ENCODE peak calls at places on chromosomes 1 and 21, in eight cellular contexts. D is H9, G is A549, P is foreskin fibroblast, F is nephron progenitor cell, E is brain microvascular endothelial cell, K is adrenal gland, L is fibroblast of pulmonary artery. S is an unnamed sample.

GRCh38 chr1:214970016-214970415 is 112.5 kb upstream of the KCNK2 start:
- DNase-seq in D (no peak), G (no peak), P (no peak), F (no peak), E (no peak), K (no peak), L (no peak), S (no peak)

GRCh38 chr1:75986478-75986877 is 54.3 kb upstream of the ASB17 start:
- DNase-seq in D (no peak), G (no peak), P (peak), F (no peak), E (no peak), K (no peak), L (peak), S (no peak)

GRCh38 chr1:93584238-93585003 is 97.2 kb downstream of the BCAR3 start:
- DNase-seq in D (no peak), G (no peak), P (peak), F (no peak), E (no peak), K (peak), L (no peak), S (no peak)

GRCh38 chr1:214261206-214262123 is 19.5 kb upstream of the SMYD2 start:
- DNase-seq in D (peak), G (peak), P (peak), F (peak), E (peak), K (peak), L (peak), S (no peak)

GRCh38 chr1:43766818-43767525 is 59.6 kb downstream of the ST3GAL3 start:
- DNase-seq in D (peak), G (no peak), P (no peak), F (no peak), E (no peak), K (no peak), L (no peak), S (no peak)

GRCh38 chr1:43451701-43452532 is 1.8 kb downstream of the HYI start:
- DNase-seq in D (no peak), G (no peak), P (no peak), F (no peak), E (no peak), K (no peak), L (no peak), S (no peak)

GRCh38 chr21:31366825-31367224 is 22.8 kb upstream of the TIAM1 start:
- DNase-seq in D (no peak), G (peak), P (peak), F (no peak), E (peak), K (no peak), L (peak), S (no peak)

GRCh38 chr1:172948457-172948856 is 102.3 kb downstream of the TNFSF18 start:
- DNase-seq in D (no peak), G (peak), P (peak), F (no peak), E (peak), K (no peak), L (peak), S (no peak)

GRCh38 chr1:9234223-9235122 is at the start of gene H6PD:
- DNase-seq in D (peak), G (peak), P (peak), F (peak), E (peak), K (peak), L (peak), S (peak)

GRCh38 chr1:79364896-79365295 is 358.4 kb upstream of the ADGRL4 start:
- DNase-seq in D (no peak), G (no peak), P (peak), F (no peak), E (no peak), K (no peak), L (peak), S (no peak)

GRCh38 chr1:210342986-210343780 is 14.5 kb downstream of the HHAT start:
- DNase-seq in D (no peak), G (no peak), P (peak), F (no peak), E (no peak), K (no peak), L (no peak), S (no peak)

GRCh38 chr1:226687476-226687875 is 51.6 kb downstream of the ITPKB start:
- DNase-seq in D (no peak), G (no peak), P (no peak), F (no peak), E (no peak), K (no peak), L (no peak), S (no peak)

GRCh38 chr1:62953643-62954042 is 169.7 kb downstream of the ATG4C start:
- DNase-seq in D (no peak), G (no peak), P (no peak), F (no peak), E (no peak), K (no peak), L (no peak), S (no peak)

GRCh38 chr1:34871443-34872132 is 12.0 kb upstream of the SMIM12 start:
- DNase-seq in D (no peak), G (no peak), P (no peak), F (no peak), E (no peak), K (no peak), L (no peak), S (no peak)

GRCh38 chr1:110426854-110427253 is 19.4 kb upstream of the LAMTOR5 start:
- DNase-seq in D (no peak), G (no peak), P (no peak), F (no peak), E (no peak), K (no peak), L (no peak), S (no peak)

GRCh38 chr1:4153571-4153970 is 253.5 kb upstream of the C1orf174 start:
- DNase-seq in D (no peak), G (no peak), P (no peak), F (no peak), E (no peak), K (no peak), L (no peak), S (no peak)
- TF ChIP-seq CTCF in D (no peak), G (no peak), P (no peak), F (no peak), E (no peak), K (no peak), L (no peak), S (no peak)

DNA sequence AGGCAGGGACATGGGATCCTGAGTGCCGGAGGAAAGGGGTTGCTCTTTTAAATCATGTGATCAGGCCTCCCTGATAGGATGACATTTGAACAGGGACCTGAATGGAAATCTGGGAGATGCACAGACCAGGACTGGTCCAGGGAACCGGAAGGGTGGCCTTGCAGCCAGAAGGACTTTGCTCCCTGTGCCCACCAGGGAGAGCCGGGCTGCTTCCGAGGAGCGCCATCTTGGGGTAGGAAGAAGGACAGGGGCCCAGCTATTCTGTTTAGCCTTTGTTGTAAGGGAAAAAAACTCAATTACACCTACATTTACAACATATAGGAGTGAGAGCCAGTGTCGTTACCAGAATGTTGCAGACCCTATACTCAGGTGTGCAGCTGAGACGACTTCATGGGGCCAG is 5.5 kb downstream of the KLHDC7A start:
- DNase-seq in D (peak), G (no peak), P (no peak), F (no peak), E (no peak), K (no peak), L (no peak), S (no peak)
- TF ChIP-seq CTCF in D (peak), G (no peak), P (no peak), F (peak), E (no peak), K (no peak), L (no peak), S (peak)

DNA sequence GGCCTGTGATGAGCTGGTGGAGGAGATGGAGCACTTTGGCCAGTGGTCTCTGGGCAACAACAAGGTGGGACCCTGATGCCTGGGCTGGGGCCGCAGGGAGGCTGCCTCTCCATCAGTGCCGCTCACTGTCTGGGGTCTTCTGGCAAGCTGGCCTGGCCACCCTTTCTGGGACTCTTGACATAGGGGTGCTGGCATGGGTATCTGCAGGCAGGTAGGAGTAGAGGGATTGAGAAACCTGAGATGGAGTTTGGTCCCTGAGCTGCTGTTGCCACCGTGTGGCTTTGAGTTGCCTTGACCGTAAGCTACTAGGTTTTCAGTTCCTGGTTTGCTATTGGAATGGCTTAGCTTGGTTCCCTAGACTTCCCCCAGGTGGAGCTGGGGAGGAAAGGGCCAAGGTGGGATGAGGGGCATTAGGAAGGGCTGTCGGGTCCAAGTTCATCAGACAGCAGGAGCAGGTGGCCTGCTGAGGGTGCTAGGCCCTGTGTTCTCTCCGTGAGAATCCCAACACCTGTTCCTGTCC is 13.2 kb upstream of the MFN2 start:
- DNase-seq in D (peak), G (peak), P (peak), F (no peak), E (no peak), K (peak), L (peak), S (no peak)
- TF ChIP-seq CTCF in D (peak), G (peak), P (peak), F (peak), E (peak), K (peak), L (peak), S (peak)

DNA sequence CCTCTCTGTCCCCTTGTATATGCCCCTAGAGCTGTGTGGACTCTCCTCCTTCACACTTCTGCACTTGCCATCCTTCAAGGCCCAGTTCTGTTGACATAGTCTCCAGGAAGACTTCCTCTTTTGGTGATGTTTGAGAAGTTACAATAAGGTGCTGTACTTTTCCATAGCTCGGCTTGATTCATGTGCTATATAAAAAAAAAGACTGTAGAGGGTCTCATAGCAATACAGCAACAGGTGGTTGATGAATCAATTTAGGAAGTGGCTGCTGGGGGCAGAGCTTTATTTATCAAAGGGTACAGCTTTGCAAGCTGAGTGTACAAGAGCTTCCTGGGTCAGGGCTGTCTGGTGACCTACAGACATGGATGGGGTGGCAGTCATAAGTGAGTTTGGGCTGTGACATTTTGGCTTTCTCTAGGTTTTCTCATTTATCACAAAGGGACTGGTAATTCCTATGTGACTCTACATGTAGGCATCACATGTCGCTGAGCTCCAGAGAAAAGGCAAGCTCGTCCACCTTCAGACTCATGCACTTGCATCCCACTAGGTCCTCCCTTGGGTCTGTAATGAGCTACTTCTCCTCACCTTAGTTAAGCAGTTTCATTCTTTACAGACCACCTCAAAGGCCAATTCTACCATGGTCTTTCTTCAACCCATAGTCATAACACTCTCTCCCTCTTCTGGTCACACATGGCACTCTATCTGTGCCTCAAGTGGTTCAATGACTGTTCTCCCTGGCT is 102.5 kb downstream of the RUNX1 start:
- DNase-seq in D (no peak), G (no peak), P (no peak), F (no peak), E (no peak), K (no peak), L (no peak), S (no peak)
- TF ChIP-seq CTCF in D (no peak), G (no peak), P (no peak), F (no peak), E (peak), K (no peak), L (no peak), S (no peak)

DNA sequence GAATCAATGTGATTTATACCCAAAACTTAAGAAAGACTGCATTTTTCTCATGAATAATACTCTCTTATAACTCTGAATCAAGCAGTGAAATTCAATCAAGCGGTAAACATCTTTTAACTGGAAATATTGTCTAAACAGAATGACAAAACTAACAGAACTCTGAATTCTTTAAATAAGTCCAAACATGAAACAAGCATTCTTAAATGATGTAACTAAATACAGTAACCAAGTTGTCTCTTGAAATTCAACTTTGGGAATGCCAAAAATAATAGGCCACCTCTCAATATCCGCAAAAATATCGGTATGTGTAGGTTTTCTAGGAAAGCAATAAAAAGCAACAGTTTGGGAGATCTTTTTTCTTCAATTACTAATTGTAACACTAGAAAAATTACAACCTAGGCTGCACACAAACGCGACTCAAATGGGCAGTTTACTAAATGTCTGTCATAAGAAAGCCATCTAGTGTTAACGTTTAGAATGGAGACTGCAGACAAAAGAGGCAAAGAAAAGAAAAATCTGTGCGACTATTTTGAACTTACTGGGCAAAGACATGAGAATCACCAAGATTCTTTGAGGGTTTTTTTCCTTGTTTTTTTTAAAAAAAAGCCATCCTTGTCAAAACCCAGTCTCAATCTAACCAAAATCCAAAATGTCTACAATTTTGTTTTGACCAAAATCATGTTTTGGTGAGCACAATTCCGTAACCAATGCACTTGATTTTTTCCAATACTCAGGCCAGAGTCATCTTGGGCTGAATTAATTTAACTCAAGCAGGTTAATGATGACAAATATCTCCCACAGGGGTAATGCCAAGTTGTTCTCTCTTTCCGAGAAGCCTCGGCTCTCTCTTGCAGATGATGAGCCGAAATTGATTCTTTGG is 1.4 kb downstream of the SIPA1L2 start:
- DNase-seq in D (no peak), G (peak), P (peak), F (no peak), E (no peak), K (no peak), L (peak), S (no peak)
- TF ChIP-seq CTCF in D (no peak), G (peak), P (peak), F (no peak), E (peak), K (peak), L (peak), S (peak)

GRCh38 chr1:229258031-229258850 is 12.7 kb upstream of the RAB4A start:
- DNase-seq in D (peak), G (peak), P (peak), F (peak), E (peak), K (peak), L (peak), S (peak)
- TF ChIP-seq CTCF in D (peak), G (peak), P (peak), F (peak), E (peak), K (peak), L (peak), S (peak)

GRCh38 chr1:39721664-39722063 is 17.0 kb upstream of the PPIE start:
- DNase-seq in D (no peak), G (no peak), P (no peak), F (no peak), E (no peak), K (no peak), L (no peak), S (no peak)

GRCh38 chr1:39722495-39722894 is 16.2 kb upstream of the PPIE start:
- DNase-seq in D (no peak), G (peak), P (peak), F (no peak), E (no peak), K (no peak), L (no peak), S (no peak)

GRCh38 chr1:39713557-39713956 is 22.3 kb upstream of the HPCAL4 start:
- DNase-seq in D (no peak), G (no peak), P (no peak), F (no peak), E (no peak), K (no peak), L (no peak), S (no peak)

GRCh38 chr1:39720094-39720999 is 18.3 kb upstream of the PPIE start:
- DNase-seq in D (no peak), G (peak), P (peak), F (no peak), E (peak), K (no peak), L (peak), S (no peak)

GRCh38 chr1:39717809-39718208 is 20.9 kb upstream of the PPIE start:
- DNase-seq in D (no peak), G (no peak), P (no peak), F (no peak), E (no peak), K (no peak), L (no peak), S (no peak)
- TF ChIP-seq CTCF in D (peak), G (no peak), P (no peak), F (peak), E (peak), K (no peak), L (no peak), S (no peak)

GRCh38 chr1:68051475-68051874 is 1.0 kb upstream of the DIRAS3 start:
- DNase-seq in D (peak), G (no peak), P (peak), F (peak), E (peak), K (peak), L (peak), S (no peak)
- TF ChIP-seq CTCF in D (peak), G (no peak), P (peak), F (no peak), E (peak), K (peak), L (peak), S (peak)

S was measured in D721Med.